ENCODE peak calls at places on chromosomes 1 and 21, in nine cellular contexts. O is brain microvascular endothelial cell; W is lung; G is glutamatergic neuron; D is RWPE2; N is CD4-positive, alpha-beta T cell; U is transverse colon; R is Calu3; I is kidney epithelial cell. A is an unnamed sample.

GRCh38 chr1:58926177-58926576 is 142.3 kb upstream of the JUN start:
- DNase-seq in G (no peak), N (no peak), W (no peak), R (no peak), D (no peak), I (no peak), U (no peak), O (no peak), A (no peak)

GRCh38 chr1:95035536-95035935 is 37.2 kb downstream of the ALG14 start:
- DNase-seq in I (peak; percentile 75), G (no peak), U (no peak), D (no peak), O (peak; percentile 52), W (no peak), N (no peak), R (no peak), A (no peak)

GRCh38 chr21:44509539-44509938 is 30.5 kb downstream of the KRTAP10-1 start:
- DNase-seq in G (no peak), I (no peak), U (peak; percentile 74), O (no peak), R (peak; percentile 68), N (no peak), W (peak; percentile 79), D (no peak), A (no peak)

GRCh38 chr1:42176902-42177519 is 12.5 kb upstream of the GUCA2A start:
- DNase-seq in I (peak; percentile 14), U (no peak), D (no peak), O (peak; percentile 29), G (no peak), W (no peak), N (no peak), R (peak; percentile 50), A (no peak)

GRCh38 chr21:27365394-27365793 is 398.5 kb upstream of the ADAMTS5 start:
- DNase-seq in U (no peak), N (no peak), G (no peak), D (no peak), W (no peak), I (no peak), R (no peak), O (no peak), A (no peak)

GRCh38 chr1:145701306-145701862 is 5.8 kb downstream of the PDZK1 start:
- DNase-seq in G (no peak), R (no peak), D (no peak), I (no peak), U (no peak), N (no peak), W (no peak), O (no peak), A (no peak)

GRCh38 chr1:59509341-59509869 is 212.5 kb downstream of the FGGY start:
- DNase-seq in G (no peak), R (no peak), D (no peak), O (no peak), I (no peak), N (no peak), U (no peak), W (no peak), A (no peak)

GRCh38 chr1:221470000-221470698 is 271.7 kb downstream of the DUSP10 start:
- DNase-seq in G (no peak), D (no peak), U (no peak), R (no peak), N (no peak), W (no peak), I (no peak), O (no peak), A (no peak)

GRCh38 chr1:189429610-189430009 is 1048.1 kb downstream of the BRINP3 start:
- DNase-seq in D (no peak), N (no peak), W (no peak), U (no peak), G (no peak), R (peak; percentile 54), I (peak; percentile 5), O (no peak), A (no peak)

GRCh38 chr1:116826818-116827606 is 72.8 kb downstream of the CD2 start:
- DNase-seq in R (peak; percentile 1), W (no peak), G (no peak), N (no peak), D (no peak), I (peak; percentile 65), U (no peak), O (peak; percentile 64), A (no peak)

GRCh38 chr21:16588433-16588860 is 858.7 kb downstream of the USP25 start:
- DNase-seq in N (no peak), W (peak; percentile 38), D (peak; percentile 80), I (peak; percentile 70), G (peak; percentile 73), R (no peak), O (peak; percentile 90), U (peak; percentile 21), A (peak; percentile 89)

GRCh38 chr1:54645806-54646676 is 4.5 kb downstream of the MROH7 start:
- DNase-seq in I (no peak), U (peak; percentile 33), N (no peak), G (no peak), W (no peak), D (no peak), O (no peak), R (no peak), A (no peak)

GRCh38 chr1:158043232-158043631 is 49.8 kb downstream of the KIRREL1 start:
- DNase-seq in D (no peak), U (no peak), N (no peak), O (no peak), G (no peak), W (no peak), R (no peak), I (no peak), A (no peak)

GRCh38 chr1:12161662-12162458 is 4.9 kb upstream of the TNFRSF1B start:
- DNase-seq in G (no peak), N (peak; percentile 62), O (peak; percentile 91), D (no peak), U (peak; percentile 86), I (no peak), R (peak; percentile 77), W (peak; percentile 90), A (no peak)

GRCh38 chr1:235930543-235930942 is 63.8 kb upstream of the LYST start:
- DNase-seq in O (no peak), N (no peak), D (no peak), R (peak; percentile 35), G (no peak), I (no peak), U (no peak), W (peak; percentile 62), A (no peak)

GRCh38 chr1:111967886-111968285 is 21.6 kb downstream of the KCND3 start:
- DNase-seq in D (no peak), U (no peak), R (no peak), I (no peak), W (no peak), N (no peak), G (no peak), O (no peak), A (no peak)

GRCh38 chr21:33042812-33043211 is 17.1 kb downstream of the OLIG2 start:
- DNase-seq in R (peak; percentile 24), G (no peak), U (no peak), O (peak; percentile 92), N (no peak), D (no peak), I (peak; percentile 31), W (no peak), A (no peak)

DNA sequence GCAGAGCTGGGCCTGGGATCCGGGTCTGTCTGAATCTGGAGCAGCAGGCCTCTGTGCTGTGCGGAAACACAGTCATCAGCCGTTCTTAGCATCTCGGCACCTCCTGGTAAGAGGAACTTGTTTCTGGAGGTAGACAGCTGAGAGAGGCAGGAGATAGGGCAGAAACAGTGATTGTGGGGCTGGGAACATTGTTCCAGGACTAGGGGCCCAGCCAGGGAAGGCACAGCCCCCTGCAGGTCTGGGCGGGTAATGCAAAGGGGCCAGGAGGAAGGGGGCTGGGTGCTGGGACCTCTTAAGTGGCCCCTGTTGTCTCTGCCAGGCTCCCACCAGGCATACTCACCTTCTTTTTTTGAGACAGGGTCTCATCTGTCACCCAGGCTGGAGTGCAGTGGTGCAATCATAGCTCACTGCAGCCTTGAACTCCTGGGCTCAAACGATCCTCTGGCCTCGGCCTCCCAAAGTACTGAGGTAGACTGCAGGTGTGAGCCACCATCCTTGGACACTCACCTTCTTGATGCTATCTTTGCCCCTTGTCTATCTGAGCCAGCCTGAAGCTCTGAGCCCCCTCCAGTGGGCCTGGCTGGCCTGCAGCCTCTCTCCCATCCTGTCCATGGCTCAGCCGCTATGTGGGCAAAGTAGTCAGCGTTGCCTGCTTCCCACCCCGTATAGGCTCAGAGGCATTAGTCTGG is 134.3 kb upstream of the ZBTB40 start:
- DNase-seq in G (peak; percentile 74), D (no peak), R (peak; percentile 49), U (no peak), N (no peak), I (no peak), W (no peak), O (no peak), A (peak; percentile 49)
- TF ChIP-seq CTCF in G (peak; percentile 81), D (peak; percentile 34), R (peak; percentile 66), U (peak; percentile 36), N (peak; percentile 16), I (peak; percentile 66), W (no peak), O (peak; percentile 78), A (peak; percentile 51)

GRCh38 chr21:34911360-34911759 is 137.7 kb downstream of the RUNX1 start:
- DNase-seq in R (no peak), W (peak; percentile 43), G (no peak), D (no peak), N (no peak), U (no peak), O (no peak), I (no peak), A (no peak)

GRCh38 chr21:34913786-34914185 is 135.3 kb downstream of the RUNX1 start:
- DNase-seq in D (no peak), G (no peak), U (no peak), R (no peak), O (no peak), N (no peak), W (no peak), I (no peak), A (no peak)

GRCh38 chr21:34914239-34914638 is 134.9 kb downstream of the RUNX1 start:
- DNase-seq in R (no peak), U (no peak), D (no peak), O (no peak), G (no peak), I (no peak), N (no peak), W (no peak), A (no peak)

GRCh38 chr21:34910396-34910795 is 138.7 kb downstream of the RUNX1 start:
- DNase-seq in N (no peak), G (no peak), D (no peak), I (no peak), O (no peak), R (no peak), W (peak; percentile 57), U (no peak), A (no peak)

GRCh38 chr21:34912022-34912933 is 136.8 kb downstream of the RUNX1 start:
- DNase-seq in U (no peak), R (no peak), G (no peak), D (no peak), I (no peak), O (no peak), N (no peak), W (no peak), A (no peak)
- TF ChIP-seq CTCF in U (no peak), R (no peak), G (no peak), D (no peak), I (no peak), O (peak; percentile 32), N (no peak), W (no peak), A (peak; percentile 49)

GRCh38 chr1:36528361-36529349 is 45.9 kb upstream of the CSF3R start:
- DNase-seq in R (no peak), D (no peak), G (no peak), U (no peak), W (no peak), N (no peak), O (no peak), I (no peak), A (peak; percentile 75)
- TF ChIP-seq CTCF in R (no peak), D (no peak), G (no peak), U (no peak), W (no peak), N (no peak), O (peak; percentile 26), I (no peak), A (no peak)

GRCh38 chr1:100034465-100034864 is 64.7 kb downstream of the SLC35A3 start:
- DNase-seq in D (no peak), G (no peak), U (no peak), W (no peak), I (no peak), N (no peak), O (no peak), R (no peak), A (no peak)
- TF ChIP-seq CTCF in D (peak; percentile 38), G (peak; percentile 33), U (no peak), W (no peak), I (no peak), N (peak; percentile 13), O (peak; percentile 30), R (no peak), A (peak; percentile 44)